ENCODE peak calls at places on chromosomes 4 and X, in five cellular contexts. C is EH, F is HEK293T, S is mammary epithelial cell, K is NCI-H2081. V is an unnamed sample.

GRCh38 chr4:82681759-82682158 is 116.8 kb downstream of the SCD5 start:
- DNase-seq in C (peak), F (no peak), S (no peak), K (no peak), V (no peak)

GRCh38 chr4:156983366-156983765 is 11.8 kb upstream of the PDGFC start:
- DNase-seq in C (peak), F (no peak), S (no peak), K (no peak), V (no peak)

GRCh38 chr4:110371016-110371795 is 104.7 kb upstream of the ENPEP start:
- DNase-seq in C (no peak), F (no peak), S (no peak), K (no peak), V (no peak)

GRCh38 chr4:98260579-98261290 is 449 bp upstream of the RAP1GDS1 start:
- DNase-seq in C (peak), F (peak), S (peak), K (peak), V (peak)

GRCh38 chr4:146255463-146255862 is 41.1 kb downstream of the REELD1 start:
- DNase-seq in C (peak), F (no peak), S (no peak), K (no peak), V (no peak)

GRCh38 chr4:34157546-34157945 is 2086.8 kb downstream of the ARAP2 start:
- DNase-seq in C (peak), F (no peak), S (no peak), K (no peak), V (no peak)

GRCh38 chr4:158282252-158282651 is 72.0 kb downstream of the TMEM144 start:
- DNase-seq in C (peak), F (no peak), S (peak), K (no peak), V (no peak)

GRCh38 chrX:74179499-74179898 is 124.5 kb upstream of the ZCCHC13 start:
- DNase-seq in C (no peak), F (peak), S (no peak), K (no peak), V (no peak)

GRCh38 chr4:134747108-134747805 is 545.7 kb upstream of the PABPC4L start:
- DNase-seq in C (peak), F (no peak), S (no peak), K (no peak), V (no peak)

GRCh38 chr4:173046818-173047217 is 121.8 kb upstream of the GALNT7 start:
- DNase-seq in C (no peak), F (no peak), S (no peak), K (no peak), V (peak)

GRCh38 chr4:56049428-56050212 is 100.9 kb downstream of the CEP135 start:
- DNase-seq in C (peak), F (peak), S (peak), K (peak), V (peak)

GRCh38 chrX:12330841-12331240 is 192.6 kb downstream of the FRMPD4 start:
- DNase-seq in C (peak), F (no peak), S (no peak), K (no peak), V (no peak)